ENCODE peak calls at places on chromosomes 16 and 17, in nine cellular contexts. Q, V, C, X, H, B, T, A and N are unnamed samples. For H3K4me1, the result is how much of the 10 kb centered on the place peaks cover.

GRCh38 chr17:9636501-9636900 is 8.8 kb upstream of the USP43 start:
- DNase-seq in Q (no peak), V (no peak), C (no peak), X (no peak), H (no peak), B (no peak), T (no peak), A (no peak), N (no peak)

GRCh38 chr17:64084940-64085649 is 44.8 kb downstream of the ERN1 start:
- DNase-seq in Q (no peak), V (no peak), C (no peak), X (peak), H (no peak), B (no peak), T (no peak), A (no peak), N (no peak)

GRCh38 chr16:89123831-89124100 is 30.1 kb downstream of the ACSF3 start:
- DNase-seq in Q (no peak), V (no peak), C (no peak), X (no peak), H (no peak), B (no peak), T (no peak), A (no peak), N (no peak)

GRCh38 chr16:11254913-11255736 is 879 bp downstream of the SOCS1 start:
- DNase-seq in Q (peak), V (peak), C (peak), X (peak), H (peak), B (no peak), T (no peak), A (no peak), N (peak)

GRCh38 chr17:45296833-45297124 is 20.0 kb downstream of the MAP3K14 start:
- DNase-seq in Q (no peak), V (no peak), C (peak), X (no peak), H (no peak), B (no peak), T (no peak), A (no peak), N (peak)

GRCh38 chr16:12245923-12246290 is 269.4 kb downstream of the SNX29 start:
- DNase-seq in Q (no peak), V (no peak), C (no peak), X (no peak), H (no peak), B (no peak), T (no peak), A (no peak), N (peak)

GRCh38 chr17:66431910-66432309 is 129.5 kb downstream of the PRKCA start:
- DNase-seq in Q (no peak), V (peak), C (no peak), X (no peak), H (peak), B (no peak), T (no peak), A (no peak), N (no peak)

GRCh38 chr17:73595068-73595865 is 49.0 kb downstream of the SDK2 start:
- DNase-seq in Q (no peak), V (no peak), C (peak), X (no peak), H (no peak), B (no peak), T (no peak), A (no peak), N (no peak)

GRCh38 chr17:73546770-73547345 is 97.4 kb downstream of the SDK2 start:
- DNase-seq in Q (peak), V (no peak), C (peak), X (no peak), H (no peak), B (peak), T (peak), A (no peak), N (no peak)

GRCh38 chr17:31582151-31582907 is 190.9 kb downstream of the RAB11FIP4 start:
- DNase-seq in Q (peak), V (peak), C (peak), X (peak), H (peak), B (peak), T (no peak), A (no peak), N (no peak)

GRCh38 chr17:67051837-67052236 is 7.5 kb downstream of the CACNG1 start:
- DNase-seq in Q (no peak), V (no peak), C (no peak), X (no peak), H (no peak), B (no peak), T (no peak), A (no peak), N (no peak)

GRCh38 chr17:42541041-42541833 is 5.2 kb downstream of the NAGLU start:
- DNase-seq in Q (no peak), V (no peak), C (peak), X (no peak), H (no peak), B (no peak), T (no peak), A (no peak), N (no peak)

GRCh38 chr16:1526608-1527555 is 6.6 kb upstream of the TMEM204 start:
- DNase-seq in Q (no peak), V (no peak), C (no peak), X (no peak), H (no peak), B (no peak), T (no peak), A (no peak), N (no peak)

GRCh38 chr16:86497551-86498021 is 12.7 kb upstream of the FOXF1 start:
- DNase-seq in Q (no peak), V (no peak), C (no peak), X (no peak), H (no peak), B (no peak), T (no peak), A (no peak), N (no peak)

GRCh38 chr16:818592-818991 is 18.1 kb upstream of the GNG13 start:
- DNase-seq in Q (no peak), V (no peak), C (no peak), X (no peak), H (no peak), B (no peak), T (no peak), A (no peak), N (no peak)

DNA sequence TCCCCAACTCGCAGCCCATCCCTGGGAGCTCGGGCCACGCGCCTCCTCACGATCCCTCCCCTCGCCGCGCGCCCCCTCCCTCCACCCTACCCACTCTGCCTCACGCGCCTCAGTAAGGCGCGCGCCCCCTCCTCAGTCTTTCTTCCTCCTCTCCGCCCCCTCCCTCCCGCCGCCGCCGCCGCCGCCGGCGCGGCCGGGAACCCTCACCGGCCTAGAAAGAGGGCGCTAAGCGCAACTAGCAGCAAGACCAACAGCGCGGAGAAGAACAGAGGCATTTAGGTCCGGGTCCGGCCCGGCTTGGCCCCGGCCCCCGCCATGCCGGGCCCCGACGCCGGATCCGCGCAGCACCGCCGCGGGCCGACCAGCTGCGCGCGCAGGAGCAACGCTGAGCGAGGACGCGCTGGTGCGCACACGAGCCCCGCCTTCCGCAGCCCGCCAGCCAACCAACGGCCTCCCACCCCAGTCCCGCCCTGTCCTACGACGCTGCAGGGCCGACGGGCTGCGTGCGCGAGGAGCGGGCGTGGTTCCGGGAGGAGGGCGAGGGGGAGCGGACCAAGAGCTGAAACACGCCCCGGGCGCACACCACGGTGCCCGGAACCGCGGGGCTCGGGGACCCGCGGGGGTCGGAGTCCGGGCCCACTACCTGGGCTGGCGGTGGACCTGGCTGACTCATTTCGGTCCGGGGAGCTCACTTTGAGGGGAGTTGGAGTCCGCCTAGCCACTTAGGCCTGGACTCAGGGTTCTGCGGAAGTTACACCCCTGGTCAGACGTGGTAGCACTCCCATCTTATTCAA is at the start of gene BLTP2:
- DNase-seq in Q (peak), V (peak), C (peak), X (peak), H (peak), B (peak), T (peak), A (peak), N (peak)
- TF ChIP-seq POLR2A in Q (peak), V (peak), C (peak), X (peak), H (peak), B (peak), T (no peak), A (peak), N (peak)

GRCh38 chr16:67539691-67540635 is 11.3 kb downstream of the RIPOR1 start:
- DNase-seq in Q (no peak), V (no peak), C (no peak), X (peak), H (no peak), B (no peak), T (no peak), A (no peak), N (no peak)
- H3K4me1 ChIP-seq in Q (under half), V (under half), C (under half), X (under half), H (under half), B (under half), T (under half), A (under half), N (half or more)

GRCh38 chr16:3021449-3022207 is 1.5 kb downstream of the TNFRSF12A start:
- DNase-seq in Q (peak), V (peak), C (peak), X (peak), H (peak), B (peak), T (no peak), A (peak), N (peak)
- TF ChIP-seq POLR2A in Q (no peak), V (peak), C (peak), X (no peak), H (no peak), B (no peak), T (no peak), A (no peak), N (no peak)

GRCh38 chr17:7557825-7558543 is 566 bp upstream of the TNFSF13 start:
- DNase-seq in Q (peak), V (peak), C (peak), X (peak), H (peak), B (peak), T (no peak), A (peak), N (peak)

GRCh38 chr17:7558544-7559306 is at the start of gene TNFSF13:
- DNase-seq in Q (peak), V (no peak), C (peak), X (peak), H (no peak), B (peak), T (no peak), A (no peak), N (peak)

GRCh38 chr17:7560172-7561027 is 1.3 kb upstream of the SENP3 start:
- DNase-seq in Q (peak), V (peak), C (peak), X (peak), H (peak), B (peak), T (no peak), A (no peak), N (peak)

GRCh38 chr17:7561028-7561575 is 617 bp upstream of the SENP3 start:
- DNase-seq in Q (peak), V (peak), C (peak), X (peak), H (peak), B (peak), T (no peak), A (peak), N (peak)

GRCh38 chr17:7559307-7560171 is 989 bp downstream of the TNFSF13 start:
- DNase-seq in Q (peak), V (no peak), C (peak), X (peak), H (no peak), B (peak), T (no peak), A (no peak), N (peak)
- H3K4me1 ChIP-seq in Q (under half), V (under half), C (half or more), X (under half), H (under half), B (half or more), T (under half), A (half or more), N (half or more)

GRCh38 chr17:28185658-28186057 is 133.3 kb upstream of the TMEM97 start:
- DNase-seq in Q (no peak), V (no peak), C (no peak), X (no peak), H (no peak), B (no peak), T (no peak), A (no peak), N (no peak)
- TF ChIP-seq POLR2A in Q (no peak), V (no peak), C (no peak), X (no peak), H (no peak), B (no peak), T (no peak), A (no peak), N (no peak)

DNA sequence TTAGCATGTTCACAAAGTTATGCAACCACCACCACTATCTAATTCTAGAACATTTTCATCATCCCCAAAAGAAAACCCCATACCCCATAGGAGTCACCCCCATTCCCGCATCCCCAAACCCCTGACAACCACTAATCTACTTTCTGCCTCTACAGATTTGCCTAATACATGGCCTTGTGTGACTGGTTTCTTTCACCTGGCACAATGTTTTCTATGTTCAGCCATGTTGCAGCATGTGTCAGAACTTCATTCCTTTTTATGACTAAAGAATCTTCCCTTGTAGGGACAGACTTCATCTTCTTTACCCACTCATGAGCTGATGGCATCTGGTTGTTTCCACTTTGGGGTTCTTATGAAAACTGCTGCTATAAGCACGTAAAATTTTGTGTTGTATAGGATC is 34.6 kb downstream of the CYTH1 start:
- DNase-seq in Q (no peak), V (peak), C (no peak), X (no peak), H (no peak), B (no peak), T (no peak), A (no peak), N (no peak)
- H3K4me1 ChIP-seq in Q (under half), V (under half), C (under half), X (under half), H (under half), B (half or more), T (under half), A (under half), N (half or more)

GRCh38 chr17:28724500-28725165 is 1.4 kb downstream of the TLCD1 start:
- DNase-seq in Q (no peak), V (no peak), C (no peak), X (no peak), H (no peak), B (no peak), T (no peak), A (no peak), N (no peak)
- TF ChIP-seq POLR2A in Q (no peak), V (no peak), C (no peak), X (no peak), H (no peak), B (no peak), T (no peak), A (no peak), N (no peak)

GRCh38 chr16:57630402-57630787 is 2.0 kb downstream of the ADGRG1 start:
- DNase-seq in Q (no peak), V (no peak), C (no peak), X (no peak), H (no peak), B (no peak), T (no peak), A (no peak), N (no peak)
- H3K4me1 ChIP-seq in Q (under half), V (under half), C (under half), X (under half), H (under half), B (under half), T (under half), A (under half), N (half or more)

GRCh38 chr16:81520151-81520470 is 75.5 kb downstream of the CMIP start:
- DNase-seq in Q (no peak), V (no peak), C (no peak), X (no peak), H (no peak), B (no peak), T (no peak), A (no peak), N (no peak)

GRCh38 chr16:81520560-81521135 is 76.0 kb downstream of the CMIP start:
- DNase-seq in Q (no peak), V (no peak), C (no peak), X (no peak), H (no peak), B (no peak), T (no peak), A (no peak), N (no peak)

GRCh38 chr16:81521141-81521626 is 76.6 kb downstream of the CMIP start:
- DNase-seq in Q (no peak), V (no peak), C (peak), X (no peak), H (no peak), B (peak), T (no peak), A (no peak), N (peak)

GRCh38 chr16:81518439-81518757 is 73.8 kb downstream of the CMIP start:
- DNase-seq in Q (no peak), V (no peak), C (no peak), X (no peak), H (no peak), B (no peak), T (no peak), A (no peak), N (no peak)

GRCh38 chr16:81519298-81520150 is 74.9 kb downstream of the CMIP start:
- DNase-seq in Q (no peak), V (no peak), C (no peak), X (no peak), H (no peak), B (no peak), T (no peak), A (no peak), N (no peak)
- TF ChIP-seq POLR2A in Q (no peak), V (no peak), C (no peak), X (no peak), H (no peak), B (no peak), T (no peak), A (no peak), N (no peak)

DNA sequence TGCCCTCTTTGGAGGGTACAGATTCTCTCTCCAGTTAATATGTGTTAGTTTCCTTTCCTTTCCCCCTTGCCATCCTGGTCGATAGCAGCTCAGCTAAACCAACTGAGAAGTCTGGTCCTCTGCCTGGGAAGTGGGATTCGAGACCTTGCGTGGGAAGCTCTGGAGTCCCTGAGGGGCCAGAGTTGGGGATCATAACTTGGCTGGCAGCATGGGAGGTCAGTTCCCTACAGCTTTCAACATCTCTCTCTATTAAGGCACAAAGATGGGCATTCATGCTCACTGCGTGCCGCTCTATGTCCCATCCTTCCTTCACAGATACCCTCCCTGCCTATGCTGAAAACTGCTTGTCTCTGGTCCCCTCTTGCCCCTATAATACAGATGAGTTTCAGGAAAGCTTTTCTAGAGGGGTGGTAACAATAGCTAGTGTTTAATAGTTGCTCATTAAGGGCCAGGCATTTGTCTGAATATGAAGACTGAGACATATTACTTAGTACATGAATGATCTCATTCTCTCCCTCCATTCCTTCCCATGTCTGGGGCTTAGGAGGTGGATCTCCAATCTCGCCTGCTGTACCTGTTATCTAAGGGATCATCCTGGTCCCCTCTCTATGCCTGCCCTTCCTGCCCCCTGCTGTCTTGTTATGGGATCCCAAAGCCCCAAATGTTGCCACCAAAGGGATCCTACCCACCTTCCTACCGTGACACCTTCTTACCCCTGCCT is 10.8 kb downstream of the THRA start:
- DNase-seq in Q (no peak), V (no peak), C (no peak), X (no peak), H (no peak), B (no peak), T (no peak), A (no peak), N (no peak)
- H3K4me1 ChIP-seq in Q (half or more), V (under half), C (half or more), X (half or more), H (under half), B (half or more), T (half or more), A (half or more), N (half or more)